ENCODE peak calls at places on chromosomes 1 and 21, in ten cellular contexts. H, R, O, U, C, L, I, Q, P and W are unnamed samples.

GRCh38 chr1:150121236-150121862 is 28.4 kb upstream of the PLEKHO1 start:
- DNase-seq in Q (no peak), U (no peak), L (no peak), C (no peak), H (no peak), I (no peak), O (no peak), P (no peak), R (no peak), W (no peak)

GRCh38 chr1:65694933-65695332 is 97.8 kb upstream of the PDE4B start:
- DNase-seq in R (no peak), O (no peak), U (no peak), C (no peak), H (no peak), P (no peak), L (no peak), I (no peak), Q (no peak), W (no peak)

GRCh38 chr1:244652699-244653438 is at the start of gene DESI2:
- DNase-seq in H (peak), Q (peak), I (peak), C (peak), L (peak), U (peak), O (peak), R (peak), P (peak), W (peak)

GRCh38 chr1:13675222-13675621 is 24.8 kb upstream of the PRDM2 start:
- DNase-seq in R (no peak), U (no peak), O (peak), L (peak), Q (no peak), P (no peak), I (no peak), H (no peak), C (no peak), W (no peak)

GRCh38 chr1:89910780-89911179 is 84.1 kb upstream of the ZNF326 start:
- DNase-seq in L (peak), C (no peak), H (no peak), Q (no peak), O (peak), U (no peak), R (no peak), P (no peak), I (peak), W (no peak)

GRCh38 chr1:53465023-53465957 is 6.1 kb downstream of the DMRTB1 start:
- DNase-seq in O (no peak), L (no peak), R (no peak), H (no peak), C (no peak), I (no peak), U (no peak), P (no peak), Q (no peak), W (no peak)

GRCh38 chr1:58430355-58431335 is 115.9 kb downstream of the OMA1 start:
- DNase-seq in P (no peak), O (no peak), U (no peak), C (no peak), I (no peak), H (no peak), Q (no peak), L (no peak), R (no peak), W (no peak)

GRCh38 chr1:52288286-52288685 is 77.7 kb downstream of the CC2D1B start:
- DNase-seq in I (peak), R (no peak), Q (no peak), P (peak), O (peak), H (no peak), U (no peak), C (no peak), L (no peak), W (peak)

GRCh38 chr21:30979054-30979453 is 59.2 kb downstream of the KRTAP19-8 start:
- DNase-seq in O (no peak), H (no peak), U (no peak), P (no peak), C (no peak), I (no peak), R (no peak), Q (no peak), L (no peak), W (no peak)